ENCODE peak calls at places on chromosome 21, in five cellular contexts. R is mammary epithelial cell, H is GM23248, A is fibroblast of lung, E is K562. N is an unnamed sample.

GRCh38 chr21:45071396-45072165 is 2.8 kb upstream of the ADARB1 start:
- DNase-seq in R (no peak), H (no peak), A (no peak), E (no peak), N (no peak)

GRCh38 chr21:45598666-45599065 is 44.9 kb upstream of the PCBP3 start:
- DNase-seq in R (no peak), H (no peak), A (no peak), E (no peak), N (no peak)

GRCh38 chr21:37566790-37567725 is 200.5 kb downstream of the DYRK1A start:
- DNase-seq in R (no peak), H (no peak), A (no peak), E (peak), N (no peak)

GRCh38 chr21:14900611-14901010 is 164.2 kb downstream of the NRIP1 start:
- DNase-seq in R (peak), H (peak), A (peak), E (no peak), N (no peak)

GRCh38 chr21:39345440-39345839 is 3.4 kb downstream of the HMGN1 start:
- DNase-seq in R (no peak), H (no peak), A (no peak), E (no peak), N (no peak)

GRCh38 chr21:36454079-36454478 is 25.8 kb downstream of the CLDN14 start:
- DNase-seq in R (no peak), H (no peak), A (no peak), E (no peak), N (peak)

GRCh38 chr21:37871121-37871862 is 45.0 kb downstream of the KCNJ6 start:
- DNase-seq in R (peak), H (peak), A (peak), E (no peak), N (no peak)

GRCh38 chr21:27362249-27362648 is 395.4 kb upstream of the ADAMTS5 start:
- DNase-seq in R (peak), H (no peak), A (no peak), E (no peak), N (no peak)

GRCh38 chr21:31205412-31205811 is 138.6 kb downstream of the TIAM1 start:
- DNase-seq in R (no peak), H (no peak), A (no peak), E (no peak), N (no peak)

GRCh38 chr21:39377444-39378050 is 28.7 kb upstream of the HMGN1 start:
- DNase-seq in R (peak), H (peak), A (peak), E (peak), N (no peak)

GRCh38 chr21:15004721-15005370 is 60.0 kb downstream of the NRIP1 start:
- DNase-seq in R (no peak), H (peak), A (peak), E (no peak), N (no peak)

GRCh38 chr21:25984538-25984937 is 186.0 kb downstream of the APP start:
- DNase-seq in R (no peak), H (no peak), A (no peak), E (no peak), N (no peak)

GRCh38 chr21:36596174-36596573 is 102.7 kb upstream of the SIM2 start:
- DNase-seq in R (no peak), H (no peak), A (no peak), E (no peak), N (no peak)

GRCh38 chr21:37908691-37909090 is 7.6 kb downstream of the KCNJ6 start:
- DNase-seq in R (no peak), H (no peak), A (no peak), E (no peak), N (no peak)

GRCh38 chr21:37342046-37342632 is 24.4 kb upstream of the DYRK1A start:
- DNase-seq in R (no peak), H (peak), A (no peak), E (peak), N (no peak)

GRCh38 chr21:38244885-38245869 is 11.6 kb upstream of the KCNJ15 start:
- DNase-seq in R (peak), H (peak), A (peak), E (no peak), N (no peak)

GRCh38 chr21:39610705-39611104 is 2.0 kb upstream of the B3GALT5 start:
- DNase-seq in R (no peak), H (no peak), A (peak), E (no peak), N (peak)

GRCh38 chr21:41321908-41322495 is 5.4 kb downstream of the FAM3B start:
- DNase-seq in R (no peak), H (no peak), A (no peak), E (no peak), N (no peak)

GRCh38 chr21:44497641-44498243 is 42.3 kb downstream of the KRTAP10-1 start:
- DNase-seq in R (no peak), H (peak), A (no peak), E (no peak), N (no peak)

GRCh38 chr21:46060596-46061061 is 37.3 kb upstream of the COL6A2 start:
- DNase-seq in R (peak), H (peak), A (peak), E (no peak), N (no peak)

GRCh38 chr21:26982767-26983166 is 15.9 kb upstream of the ADAMTS5 start:
- DNase-seq in R (peak), H (peak), A (peak), E (no peak), N (no peak)

GRCh38 chr21:46115441-46116188 is 17.7 kb downstream of the COL6A2 start:
- DNase-seq in R (no peak), H (no peak), A (no peak), E (no peak), N (no peak)

GRCh38 chr21:37742532-37742931 is 173.7 kb downstream of the KCNJ6 start:
- DNase-seq in R (peak), H (peak), A (peak), E (no peak), N (no peak)

GRCh38 chr21:38888956-38889605 is 83.4 kb downstream of the ETS2 start:
- DNase-seq in R (no peak), H (peak), A (peak), E (no peak), N (no peak)

GRCh38 chr21:45583831-45584509 is 41.7 kb upstream of the SLC19A1 start:
- DNase-seq in R (no peak), H (no peak), A (no peak), E (no peak), N (no peak)

GRCh38 chr21:39314155-39315027 is 959 bp upstream of the BRWD1 start:
- DNase-seq in R (peak), H (peak), A (peak), E (peak), N (no peak)

GRCh38 chr21:38077504-38077903 is 161.2 kb upstream of the KCNJ6 start:
- DNase-seq in R (no peak), H (no peak), A (no peak), E (no peak), N (no peak)

GRCh38 chr21:41319273-41319672 is 2.7 kb downstream of the FAM3B start:
- DNase-seq in R (no peak), H (no peak), A (no peak), E (no peak), N (no peak)

GRCh38 chr21:15071012-15071411 is 6.2 kb upstream of the NRIP1 start:
- DNase-seq in R (no peak), H (no peak), A (no peak), E (no peak), N (no peak)

GRCh38 chr21:28393279-28393678 is 599.4 kb downstream of the LTN1 start:
- DNase-seq in R (peak), H (no peak), A (peak), E (no peak), N (no peak)

GRCh38 chr21:27734146-27734545 is 767.3 kb upstream of the ADAMTS5 start:
- DNase-seq in R (peak), H (peak), A (peak), E (no peak), N (no peak)

GRCh38 chr21:44749759-44750674 is 38.6 kb upstream of the TSPEAR start:
- DNase-seq in R (no peak), H (no peak), A (no peak), E (no peak), N (no peak)

GRCh38 chr21:29295066-29295650 is 3.6 kb upstream of the BACH1 start:
- DNase-seq in R (no peak), H (no peak), A (no peak), E (no peak), N (no peak)

DNA sequence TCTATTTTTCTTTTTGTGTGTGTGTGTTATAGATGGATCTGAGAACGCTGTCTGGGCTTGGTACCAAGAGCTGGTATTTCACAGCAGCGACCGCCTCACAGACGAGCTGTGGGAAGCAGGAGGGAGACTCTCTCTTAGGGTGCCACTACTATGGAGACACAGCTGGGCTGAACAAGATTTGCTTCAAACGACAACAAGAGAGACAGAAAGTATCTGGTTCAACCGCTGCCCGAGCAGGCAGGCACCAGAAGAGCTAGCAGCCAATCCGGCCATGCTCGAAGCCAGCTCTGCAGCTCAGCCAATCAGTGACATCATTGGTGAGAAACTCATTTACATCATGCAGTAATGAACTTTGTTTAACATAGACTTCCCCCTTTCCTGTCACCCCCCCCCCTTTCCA is 341.3 kb downstream of the USP25 start:
- DNase-seq in R (no peak), H (peak), A (peak), E (no peak), N (no peak)
- H2AFZ ChIP-seq in R (peak), H (peak), A (peak), E (no peak), N (peak)

GRCh38 chr21:32245971-32246370 is 32.9 kb downstream of the MIS18A start:
- DNase-seq in R (no peak), H (no peak), A (no peak), E (no peak), N (no peak)

GRCh38 chr21:32237021-32237420 is 41.8 kb downstream of the MIS18A start:
- DNase-seq in R (no peak), H (peak), A (no peak), E (no peak), N (no peak)

GRCh38 chr21:32238063-32238462 is 40.8 kb downstream of the MIS18A start:
- DNase-seq in R (no peak), H (no peak), A (no peak), E (no peak), N (no peak)

GRCh38 chr21:32240708-32241433 is 38.0 kb downstream of the MIS18A start:
- DNase-seq in R (no peak), H (no peak), A (no peak), E (no peak), N (no peak)

DNA sequence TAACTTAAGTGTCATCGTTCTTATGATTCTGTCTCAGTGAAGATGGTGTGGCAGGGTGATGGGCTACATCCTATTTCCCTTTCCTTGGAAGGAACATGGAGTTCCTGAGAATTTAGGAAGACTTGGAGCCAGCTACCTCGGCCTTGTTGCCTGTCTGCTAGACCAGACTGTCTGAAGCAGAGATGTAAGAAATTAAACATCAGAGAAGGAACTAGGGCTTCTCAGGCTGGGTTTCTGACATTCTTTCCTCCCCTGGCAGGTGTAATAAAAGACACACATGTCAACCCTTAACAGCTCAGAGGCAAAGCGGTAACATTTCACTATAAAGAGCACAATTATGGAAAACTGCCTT is 37.4 kb downstream of the MIS18A start:
- DNase-seq in R (no peak), H (no peak), A (no peak), E (no peak), N (no peak)
- TF ChIP-seq EZH2 in R (no peak), H (no peak), A (no peak), E (no peak), N (no peak)

GRCh38 chr21:42472521-42472920 is 23.5 kb downstream of the RSPH1 start:
- DNase-seq in R (no peak), H (no peak), A (no peak), E (no peak), N (no peak)

GRCh38 chr21:42469272-42469671 is 26.8 kb downstream of the RSPH1 start:
- DNase-seq in R (no peak), H (no peak), A (no peak), E (no peak), N (no peak)

GRCh38 chr21:42473495-42474042 is 22.5 kb downstream of the RSPH1 start:
- DNase-seq in R (no peak), H (no peak), A (no peak), E (no peak), N (no peak)

GRCh38 chr21:42471716-42472330 is 24.2 kb downstream of the RSPH1 start:
- DNase-seq in R (no peak), H (no peak), A (no peak), E (no peak), N (no peak)

GRCh38 chr21:42471206-42471605 is 24.8 kb downstream of the RSPH1 start:
- DNase-seq in R (no peak), H (no peak), A (no peak), E (no peak), N (no peak)
- H3K4me3 ChIP-seq in R (no peak), H (no peak), A (no peak), E (no peak), N (no peak)

GRCh38 chr21:42663860-42664535 is 10.6 kb downstream of the PDE9A start:
- DNase-seq in R (no peak), H (no peak), A (no peak), E (no peak), N (no peak)

GRCh38 chr21:42664614-42665013 is 11.2 kb downstream of the PDE9A start:
- DNase-seq in R (no peak), H (no peak), A (no peak), E (no peak), N (no peak)

GRCh38 chr21:42666023-42666747 is 12.8 kb downstream of the PDE9A start:
- DNase-seq in R (no peak), H (peak), A (no peak), E (peak), N (no peak)

GRCh38 chr21:42665484-42665883 is 12.1 kb downstream of the PDE9A start:
- DNase-seq in R (no peak), H (no peak), A (no peak), E (no peak), N (no peak)

GRCh38 chr21:42665026-42665425 is 11.6 kb downstream of the PDE9A start:
- DNase-seq in R (no peak), H (no peak), A (no peak), E (peak), N (no peak)
- H2AFZ ChIP-seq in R (no peak), H (no peak), A (no peak), E (no peak), N (no peak)

DNA sequence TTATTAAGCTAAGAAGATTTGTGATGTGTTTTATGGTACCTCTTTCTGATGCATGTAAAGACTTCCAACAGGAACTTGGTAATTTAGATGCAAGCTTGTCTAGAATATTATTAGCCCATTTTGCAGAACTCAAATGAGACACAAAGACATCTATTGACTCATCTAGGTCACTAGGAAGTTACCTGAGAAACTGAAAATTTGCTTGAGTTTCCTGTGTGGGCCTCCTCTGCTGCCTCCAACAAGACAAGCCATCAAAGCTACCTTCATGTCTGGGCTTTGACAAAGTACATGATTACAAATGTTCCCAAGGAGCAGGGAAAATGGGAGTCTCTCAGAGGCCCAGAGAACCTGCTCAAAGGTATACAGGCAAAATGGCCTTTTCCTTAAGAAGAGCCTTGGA is 5.6 kb downstream of the RUNX1 start:
- DNase-seq in R (no peak), H (no peak), A (no peak), E (no peak), N (no peak)
- TF ChIP-seq EZH2 in R (no peak), H (no peak), A (no peak), E (no peak), N (no peak)

DNA sequence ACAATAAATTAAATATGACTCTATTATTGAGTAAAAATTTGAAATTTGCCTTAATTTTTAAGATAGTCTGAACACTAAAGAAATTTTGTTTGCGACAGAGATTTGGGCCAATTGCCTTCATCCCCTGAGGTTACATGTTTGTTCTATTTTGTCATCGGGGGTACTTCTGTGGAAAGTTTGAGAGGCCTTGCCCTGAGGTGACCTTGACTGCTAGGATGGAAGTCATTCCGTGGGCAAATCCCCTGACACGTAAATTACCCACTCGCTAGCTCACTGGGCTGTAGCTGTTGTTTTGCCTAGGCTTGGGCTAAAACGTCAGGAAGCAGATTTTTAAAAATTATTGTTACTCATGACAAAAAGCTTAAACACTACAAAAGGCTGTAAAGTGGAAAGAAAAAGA is 142.5 kb downstream of the MRPS6 start:
- DNase-seq in R (no peak), H (no peak), A (no peak), E (no peak), N (no peak)
- H3K4me3 ChIP-seq in R (no peak), H (no peak), A (no peak), E (no peak), N (no peak)

GRCh38 chr21:42974832-42975820 is 764 bp downstream of the PKNOX1 start:
- DNase-seq in R (peak), H (peak), A (peak), E (peak), N (peak)
- H2AFZ ChIP-seq in R (peak), H (peak), A (no peak), E (peak), N (peak)